ENCODE peak calls at places on chromosomes 13 and 19, in four cellular contexts. S, Y, U and H are unnamed samples. For H3K9me2, the result is how much of the 10 kb centered on the place peaks cover.

GRCh38 chr19:5644051-5644450 is 21.2 kb downstream of the SAFB start:
- DNase-seq in S (no peak), Y (no peak), U (no peak), H (peak)

GRCh38 chr19:5112681-5113080 is 143.8 kb downstream of the KDM4B start:
- DNase-seq in S (no peak), Y (no peak), U (no peak), H (no peak)

GRCh38 chr19:54188224-54188871 is 1.0 kb downstream of the MBOAT7 start:
- DNase-seq in S (no peak), Y (peak), U (no peak), H (peak)

GRCh38 chr19:10207026-10207425 is 12.3 kb upstream of the DNMT1 start:
- DNase-seq in S (no peak), Y (no peak), U (no peak), H (no peak)

GRCh38 chr13:108834193-108834592 is 204.8 kb downstream of the MYO16 start:
- DNase-seq in S (no peak), Y (no peak), U (no peak), H (no peak)

GRCh38 chr13:49066856-49067255 is 91.1 kb downstream of the FNDC3A start:
- DNase-seq in S (no peak), Y (no peak), U (no peak), H (no peak)

GRCh38 chr19:5459360-5459759 is 4.1 kb downstream of the ZNRF4 start:
- DNase-seq in S (no peak), Y (no peak), U (no peak), H (no peak)

GRCh38 chr19:48353682-48354081 is 10.1 kb downstream of the TMEM143 start:
- DNase-seq in S (no peak), Y (no peak), U (no peak), H (peak)

GRCh38 chr13:104099750-104100149 is 1033.5 kb upstream of the SLC10A2 start:
- DNase-seq in S (no peak), Y (no peak), U (no peak), H (no peak)

GRCh38 chr13:60311527-60311926 is 85.5 kb upstream of the TDRD3 start:
- DNase-seq in S (no peak), Y (no peak), U (no peak), H (no peak)

GRCh38 chr13:94559201-94559795 is 36.7 kb downstream of the TGDS start:
- DNase-seq in S (peak), Y (no peak), U (peak), H (no peak)

GRCh38 chr19:41478875-41479756 is 36.2 kb downstream of the ERICH4 start:
- DNase-seq in S (no peak), Y (no peak), U (no peak), H (no peak)

GRCh38 chr19:47427241-47428176 is 8.2 kb upstream of the MEIS3 start:
- DNase-seq in S (peak), Y (peak), U (peak), H (peak)

GRCh38 chr13:36275190-36276002 is 22.2 kb downstream of the CCDC169 start:
- DNase-seq in S (peak), Y (peak), U (peak), H (peak)

GRCh38 chr13:34408635-34409034 is 533.4 kb upstream of the NBEA start:
- DNase-seq in S (no peak), Y (no peak), U (no peak), H (no peak)

GRCh38 chr13:39777021-39777420 is 121.6 kb downstream of the COG6 start:
- DNase-seq in S (no peak), Y (no peak), U (no peak), H (no peak)

GRCh38 chr19:5481957-5482356 is 26.7 kb downstream of the ZNRF4 start:
- DNase-seq in S (no peak), Y (no peak), U (no peak), H (no peak)

GRCh38 chr13:108006619-108007018 is 208.7 kb downstream of the LIG4 start:
- DNase-seq in S (no peak), Y (peak), U (no peak), H (no peak)

GRCh38 chr19:5445667-5446066 is 9.6 kb upstream of the ZNRF4 start:
- DNase-seq in S (no peak), Y (no peak), U (no peak), H (peak)

GRCh38 chr13:37656247-37656940 is 57.8 kb upstream of the POSTN start:
- DNase-seq in S (no peak), Y (no peak), U (no peak), H (peak)

GRCh38 chr13:100508391-100508790 is 80.2 kb downstream of the GGACT start:
- DNase-seq in S (no peak), Y (no peak), U (no peak), H (no peak)

GRCh38 chr13:42272115-42272756 is at the start of gene AKAP11:
- DNase-seq in S (no peak), Y (peak), U (peak), H (peak)

GRCh38 chr13:102197193-102197592 is 204.7 kb downstream of the FGF14 start:
- DNase-seq in S (no peak), Y (peak), U (no peak), H (peak)

GRCh38 chr19:5498817-5499535 is 43.8 kb downstream of the ZNRF4 start:
- DNase-seq in S (no peak), Y (peak), U (no peak), H (no peak)

GRCh38 chr13:23411220-23411619 is 22.3 kb downstream of the SACS start:
- DNase-seq in S (no peak), Y (no peak), U (no peak), H (no peak)

GRCh38 chr13:74115138-74115537 is 19.1 kb downstream of the KLF12 start:
- DNase-seq in S (no peak), Y (no peak), U (no peak), H (peak)

GRCh38 chr19:35436477-35437141 is 11.4 kb upstream of the FFAR2 start:
- DNase-seq in S (no peak), Y (no peak), U (no peak), H (peak)

GRCh38 chr13:113964251-113964995 is 9.5 kb downstream of the C13orf46 start:
- DNase-seq in S (no peak), Y (no peak), U (no peak), H (no peak)

GRCh38 chr19:8214802-8215201 is 5.6 kb downstream of the CERS4 start:
- DNase-seq in S (no peak), Y (no peak), U (no peak), H (no peak)

GRCh38 chr19:35022460-35022859 is 7.8 kb upstream of the SCN1B start:
- DNase-seq in S (no peak), Y (no peak), U (no peak), H (no peak)

GRCh38 chr13:110348751-110349150 is 41.7 kb downstream of the COL4A2 start:
- DNase-seq in S (no peak), Y (no peak), U (no peak), H (no peak)

GRCh38 chr19:7705387-7706187 is 3.7 kb upstream of the FCER2 start:
- DNase-seq in S (no peak), Y (no peak), U (peak), H (no peak)

DNA sequence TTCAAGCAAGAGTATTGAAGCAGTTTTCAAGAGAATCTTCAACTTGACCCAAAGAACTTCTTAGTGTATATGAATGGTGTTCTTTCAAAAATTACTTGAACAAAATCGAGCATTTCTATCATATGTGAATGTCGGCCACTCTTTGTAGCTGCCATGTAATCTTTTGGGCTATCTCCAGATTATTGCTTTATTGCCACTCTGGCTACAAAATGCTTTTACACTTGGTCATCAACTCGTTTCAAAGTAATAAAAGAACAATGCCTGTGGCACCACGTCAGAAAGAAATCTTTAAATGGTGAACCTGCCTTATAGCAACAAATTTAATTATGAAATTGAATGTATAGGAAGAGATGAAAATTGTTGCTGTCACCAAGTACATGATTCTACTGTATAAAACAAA is 834.5 kb downstream of the GPC5 start:
- DNase-seq in S (no peak), Y (no peak), U (no peak), H (no peak)
- H3K9me2 ChIP-seq in S (under half), Y (under half), U (under half), H (under half)

GRCh38 chr19:12983091-12983490 is 12.2 kb upstream of the NFIX start:
- DNase-seq in S (no peak), Y (no peak), U (no peak), H (no peak)
- H3K4me3 ChIP-seq in S (peak), Y (peak), U (peak), H (peak)

DNA sequence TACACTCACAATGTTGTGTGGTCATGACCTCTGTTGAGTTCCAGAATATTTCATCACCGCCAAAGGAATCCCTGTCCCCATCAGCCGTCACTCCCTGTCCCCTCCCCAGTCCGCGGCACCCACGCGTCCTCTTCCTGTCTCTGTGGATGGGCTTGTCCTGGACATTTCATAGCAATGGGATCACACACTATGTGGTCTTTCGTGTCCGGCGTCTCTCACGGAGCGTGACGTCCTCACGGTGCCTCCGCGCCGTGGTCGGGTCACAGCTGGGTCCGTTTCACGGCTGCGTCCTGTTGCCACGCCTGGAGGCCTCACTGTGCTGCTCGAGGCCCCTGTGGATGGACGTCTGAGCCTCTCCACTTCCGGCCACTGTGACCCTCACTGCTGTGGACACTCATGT is 6.6 kb downstream of the AZU1 start:
- DNase-seq in S (no peak), Y (no peak), U (no peak), H (no peak)
- H2AFZ ChIP-seq in S (no peak), Y (no peak), U (no peak), H (no peak)

GRCh38 chr19:16070366-16070990 is 5.8 kb upstream of the TPM4 start:
- DNase-seq in S (peak), Y (no peak), U (peak), H (peak)
- H3K9me2 ChIP-seq in S (under half), Y (under half), U (under half), H (under half)

GRCh38 chr19:29873801-29874575 is 62.2 kb downstream of the CCNE1 start:
- DNase-seq in S (no peak), Y (no peak), U (no peak), H (no peak)
- H3K4me3 ChIP-seq in S (no peak), Y (peak), U (peak), H (peak)

GRCh38 chr19:45130888-45131615 is 29.7 kb downstream of the NKPD1 start:
- DNase-seq in S (peak), Y (no peak), U (peak), H (peak)
- H2AFZ ChIP-seq in S (no peak), Y (no peak), U (no peak), H (no peak)